ENCODE peak calls at places on chromosome 1, in seven cellular contexts. One of them, this sample, is unnamed. For H3K9me3, the result is how much of the 10 kb centered on the place peaks cover.

GRCh38 chr1:228352677-228353481 is 53.8 kb downstream of the TRIM11 start:
- DNase-seq in body of pancreas: no peak
- DNase-seq in hepatocyte: no peak
- DNase-seq in aorta: peak
- DNase-seq in T-helper 17 cell: no peak
- DNase-seq in transverse colon: no peak
- DNase-seq in lower lobe of right lung: peak
- DNase-seq in this sample: no peak

GRCh38 chr1:16938351-16939321 is 16.9 kb downstream of the CROCC start:
- DNase-seq in aorta: no peak
- DNase-seq in body of pancreas: no peak
- DNase-seq in lower lobe of right lung: no peak
- DNase-seq in hepatocyte: no peak
- DNase-seq in T-helper 17 cell: no peak
- DNase-seq in transverse colon: no peak
- DNase-seq in this sample: no peak

GRCh38 chr1:42830631-42831030 is 13.4 kb upstream of the SVBP start:
- DNase-seq in body of pancreas: no peak
- DNase-seq in hepatocyte: no peak
- DNase-seq in transverse colon: no peak
- DNase-seq in aorta: no peak
- DNase-seq in T-helper 17 cell: no peak
- DNase-seq in lower lobe of right lung: no peak
- DNase-seq in this sample: no peak

GRCh38 chr1:42419449-42419848 is 36.4 kb downstream of the ZMYND12 start:
- DNase-seq in body of pancreas: no peak
- DNase-seq in T-helper 17 cell: no peak
- DNase-seq in aorta: no peak
- DNase-seq in transverse colon: peak
- DNase-seq in lower lobe of right lung: no peak
- DNase-seq in hepatocyte: peak
- DNase-seq in this sample: no peak

GRCh38 chr1:47536646-47537118 is 98.8 kb downstream of the FOXD2 start:
- DNase-seq in T-helper 17 cell: no peak
- DNase-seq in lower lobe of right lung: no peak
- DNase-seq in transverse colon: peak
- DNase-seq in aorta: no peak
- DNase-seq in body of pancreas: no peak
- DNase-seq in hepatocyte: no peak
- DNase-seq in this sample: peak

GRCh38 chr1:197683895-197684553 is 91.3 kb downstream of the DENND1B start:
- DNase-seq in lower lobe of right lung: no peak
- DNase-seq in hepatocyte: no peak
- DNase-seq in T-helper 17 cell: no peak
- DNase-seq in transverse colon: no peak
- DNase-seq in aorta: no peak
- DNase-seq in body of pancreas: no peak
- DNase-seq in this sample: no peak

GRCh38 chr1:41981796-41982195 is 63.1 kb upstream of the HIVEP3 start:
- DNase-seq in body of pancreas: no peak
- DNase-seq in aorta: no peak
- DNase-seq in hepatocyte: no peak
- DNase-seq in T-helper 17 cell: no peak
- DNase-seq in lower lobe of right lung: no peak
- DNase-seq in transverse colon: no peak
- DNase-seq in this sample: no peak

GRCh38 chr1:7070389-7071029 is 285.3 kb downstream of the CAMTA1 start:
- DNase-seq in hepatocyte: peak
- DNase-seq in aorta: peak
- DNase-seq in transverse colon: peak
- DNase-seq in T-helper 17 cell: peak
- DNase-seq in body of pancreas: peak
- DNase-seq in lower lobe of right lung: no peak
- DNase-seq in this sample: peak

GRCh38 chr1:151106891-151107290 is 36.3 kb downstream of the GABPB2 start:
- DNase-seq in lower lobe of right lung: no peak
- DNase-seq in aorta: no peak
- DNase-seq in body of pancreas: no peak
- DNase-seq in transverse colon: no peak
- DNase-seq in hepatocyte: no peak
- DNase-seq in T-helper 17 cell: no peak
- DNase-seq in this sample: no peak

GRCh38 chr1:2636733-2637132 is 3.9 kb upstream of the MMEL1 start:
- DNase-seq in transverse colon: no peak
- DNase-seq in hepatocyte: peak
- DNase-seq in T-helper 17 cell: no peak
- DNase-seq in lower lobe of right lung: no peak
- DNase-seq in aorta: no peak
- DNase-seq in body of pancreas: no peak
- DNase-seq in this sample: no peak

GRCh38 chr1:248740876-248741275 is 14.7 kb downstream of the LYPD8 start:
- DNase-seq in lower lobe of right lung: no peak
- DNase-seq in T-helper 17 cell: no peak
- DNase-seq in hepatocyte: no peak
- DNase-seq in body of pancreas: no peak
- DNase-seq in transverse colon: no peak
- DNase-seq in aorta: no peak
- DNase-seq in this sample: no peak
- H3K9me3 ChIP-seq in lower lobe of right lung: under half
- H3K9me3 ChIP-seq in T-helper 17 cell: under half
- H3K9me3 ChIP-seq in hepatocyte: under half
- H3K9me3 ChIP-seq in body of pancreas: under half
- H3K9me3 ChIP-seq in transverse colon: under half
- H3K9me3 ChIP-seq in aorta: under half
- H3K9me3 ChIP-seq in this sample: under half

GRCh38 chr1:50830621-50831020 is 129.4 kb downstream of the FAF1 start:
- DNase-seq in lower lobe of right lung: no peak
- DNase-seq in T-helper 17 cell: no peak
- DNase-seq in hepatocyte: no peak
- DNase-seq in aorta: no peak
- DNase-seq in body of pancreas: no peak
- DNase-seq in transverse colon: no peak
- DNase-seq in this sample: no peak
- H3K9me3 ChIP-seq in lower lobe of right lung: under half
- H3K9me3 ChIP-seq in T-helper 17 cell: under half
- H3K9me3 ChIP-seq in hepatocyte: under half
- H3K9me3 ChIP-seq in aorta: under half
- H3K9me3 ChIP-seq in body of pancreas: under half
- H3K9me3 ChIP-seq in transverse colon: under half
- H3K9me3 ChIP-seq in this sample: under half

DNA sequence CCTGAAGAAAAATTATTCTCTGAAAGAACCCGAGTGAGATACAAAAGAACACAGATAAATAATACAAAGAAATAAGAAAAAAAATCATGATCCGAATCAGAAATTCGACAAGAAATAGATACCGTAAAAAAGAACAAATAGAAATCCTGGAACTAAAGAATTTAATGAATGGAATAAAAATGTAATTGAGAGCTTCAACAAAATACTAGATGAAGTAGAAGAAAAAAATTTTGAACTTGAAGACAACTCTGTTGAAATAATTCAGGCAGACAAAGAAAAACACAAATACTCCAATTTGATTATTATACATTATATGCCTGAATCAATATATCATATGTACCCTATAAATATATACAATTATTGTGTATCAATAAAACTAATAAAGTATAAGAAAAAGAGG is 4.8 kb upstream of the OR6F1 start:
- DNase-seq in T-helper 17 cell: no peak
- DNase-seq in lower lobe of right lung: no peak
- DNase-seq in body of pancreas: no peak
- DNase-seq in hepatocyte: no peak
- DNase-seq in aorta: no peak
- DNase-seq in transverse colon: no peak
- DNase-seq in this sample: no peak
- H3K9me3 ChIP-seq in T-helper 17 cell: under half
- H3K9me3 ChIP-seq in lower lobe of right lung: under half
- H3K9me3 ChIP-seq in body of pancreas: under half
- H3K9me3 ChIP-seq in hepatocyte: under half
- H3K9me3 ChIP-seq in aorta: under half
- H3K9me3 ChIP-seq in transverse colon: under half
- H3K9me3 ChIP-seq in this sample: under half

DNA sequence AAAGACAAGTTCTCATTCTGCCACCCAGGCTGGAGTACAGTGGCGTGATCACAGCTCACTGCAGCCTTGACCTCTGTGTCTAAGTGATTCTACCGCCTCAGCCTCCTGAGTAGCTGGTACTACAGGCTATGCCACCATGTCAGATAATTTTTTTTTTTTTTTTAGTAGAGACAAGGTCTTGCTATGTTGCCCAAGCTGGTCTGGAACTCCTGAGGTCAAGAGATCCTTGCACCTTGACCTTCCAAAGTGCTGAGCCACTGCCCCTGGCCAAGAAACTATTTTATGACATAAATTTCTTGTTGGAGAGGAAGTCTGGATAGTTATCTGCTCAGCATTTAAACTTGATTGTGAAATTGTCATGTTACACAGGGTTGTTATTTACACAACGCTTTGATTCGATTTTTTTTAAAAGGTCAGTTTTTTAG is 2.1 kb downstream of the SCCPDH start:
- DNase-seq in hepatocyte: no peak
- DNase-seq in body of pancreas: peak
- DNase-seq in transverse colon: no peak
- DNase-seq in lower lobe of right lung: no peak
- DNase-seq in aorta: no peak
- DNase-seq in T-helper 17 cell: no peak
- DNase-seq in this sample: no peak
- H3K9me3 ChIP-seq in hepatocyte: under half
- H3K9me3 ChIP-seq in body of pancreas: under half
- H3K9me3 ChIP-seq in transverse colon: under half
- H3K9me3 ChIP-seq in lower lobe of right lung: under half
- H3K9me3 ChIP-seq in aorta: under half
- H3K9me3 ChIP-seq in T-helper 17 cell: under half
- H3K9me3 ChIP-seq in this sample: under half

DNA sequence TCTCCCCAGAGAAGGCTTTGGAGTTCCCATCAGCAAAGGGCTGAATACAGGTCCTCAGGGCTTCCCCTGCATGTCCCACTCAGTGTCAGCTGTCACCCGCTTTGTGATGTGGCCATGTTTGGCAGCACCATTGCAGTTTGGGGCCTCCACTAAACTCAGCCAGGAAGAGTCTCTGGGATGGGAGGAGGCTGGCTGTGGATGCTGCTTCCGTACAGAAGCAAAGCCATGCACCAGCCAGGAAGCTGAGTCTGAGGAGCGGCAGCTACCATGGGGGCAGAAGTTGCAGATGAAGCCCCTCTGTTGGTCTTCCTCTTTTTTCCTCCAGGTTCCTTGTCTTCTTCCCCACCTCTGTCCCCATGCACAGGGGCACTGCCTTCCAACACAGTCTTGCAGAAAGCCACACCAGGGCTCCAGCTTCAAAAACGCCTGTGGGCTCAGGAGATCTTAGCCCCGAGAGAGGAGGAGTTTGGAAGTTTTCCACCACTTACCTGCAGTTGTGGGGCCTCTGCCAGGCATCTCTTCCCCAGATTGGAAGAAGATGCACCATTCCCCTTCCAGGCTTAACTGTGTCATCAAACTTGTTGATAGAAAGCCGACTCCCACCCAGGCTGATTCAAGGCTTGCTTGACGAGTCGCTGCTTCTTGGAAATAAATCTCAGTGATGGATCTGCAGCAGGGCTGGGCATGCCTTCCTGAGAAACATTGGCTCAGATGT is 416.7 kb downstream of the NPHP4 start:
- DNase-seq in aorta: no peak
- DNase-seq in T-helper 17 cell: no peak
- DNase-seq in transverse colon: no peak
- DNase-seq in lower lobe of right lung: no peak
- DNase-seq in hepatocyte: no peak
- DNase-seq in body of pancreas: no peak
- DNase-seq in this sample: no peak
- H3K9me3 ChIP-seq in aorta: under half
- H3K9me3 ChIP-seq in T-helper 17 cell: under half
- H3K9me3 ChIP-seq in transverse colon: under half
- H3K9me3 ChIP-seq in lower lobe of right lung: under half
- H3K9me3 ChIP-seq in hepatocyte: under half
- H3K9me3 ChIP-seq in body of pancreas: under half
- H3K9me3 ChIP-seq in this sample: under half

This sample was measured in prostate gland.